ENCODE peak calls at places on chromosome 16, in five cellular contexts. One of them, this sample, is unnamed.

GRCh38 chr16:12262454-12263180 is 286.1 kb downstream of the SNX29 start:
- DNase-seq in aorta: no peak
- DNase-seq in glutamatergic neuron: no peak
- DNase-seq in NCI-H1436: no peak
- DNase-seq in endothelial cell: no peak
- DNase-seq in this sample: no peak

GRCh38 chr16:56576585-56577299 is 11.9 kb downstream of the MT4 start:
- DNase-seq in aorta: peak; percentile 91
- DNase-seq in glutamatergic neuron: peak; percentile 47
- DNase-seq in NCI-H1436: no peak
- DNase-seq in endothelial cell: peak; percentile 69
- DNase-seq in this sample: peak; percentile 90

GRCh38 chr16:83328936-83329335 is 478.8 kb upstream of the HSBP1 start:
- DNase-seq in aorta: no peak
- DNase-seq in glutamatergic neuron: no peak
- DNase-seq in NCI-H1436: no peak
- DNase-seq in endothelial cell: no peak
- DNase-seq in this sample: no peak

GRCh38 chr16:11112723-11113348 is 143.2 kb downstream of the SOCS1 start:
- DNase-seq in aorta: no peak
- DNase-seq in glutamatergic neuron: no peak
- DNase-seq in NCI-H1436: peak; percentile 39
- DNase-seq in endothelial cell: no peak
- DNase-seq in this sample: no peak

GRCh38 chr16:67396159-67396774 is 3.0 kb upstream of the TPPP3 start:
- DNase-seq in aorta: peak; percentile 89
- DNase-seq in glutamatergic neuron: peak; percentile 88
- DNase-seq in NCI-H1436: peak; percentile 93
- DNase-seq in endothelial cell: peak; percentile 57
- DNase-seq in this sample: peak; percentile 88

GRCh38 chr16:72137380-72138063 is 34.4 kb downstream of the PMFBP1 start:
- DNase-seq in aorta: no peak
- DNase-seq in glutamatergic neuron: no peak
- DNase-seq in NCI-H1436: no peak
- DNase-seq in endothelial cell: no peak
- DNase-seq in this sample: no peak

GRCh38 chr16:14334366-14335105 is 263.4 kb downstream of the MRTFB start:
- DNase-seq in aorta: no peak
- DNase-seq in glutamatergic neuron: no peak
- DNase-seq in NCI-H1436: no peak
- DNase-seq in endothelial cell: no peak
- DNase-seq in this sample: no peak

GRCh38 chr16:87973721-87974120 is 22.5 kb downstream of the BANP start:
- DNase-seq in aorta: no peak
- DNase-seq in glutamatergic neuron: no peak
- DNase-seq in NCI-H1436: no peak
- DNase-seq in endothelial cell: no peak
- DNase-seq in this sample: no peak

GRCh38 chr16:23026777-23027362 is 122.4 kb downstream of the USP31 start:
- DNase-seq in aorta: no peak
- DNase-seq in glutamatergic neuron: no peak
- DNase-seq in NCI-H1436: no peak
- DNase-seq in endothelial cell: peak; percentile 54
- DNase-seq in this sample: peak; percentile 58